ENCODE peak calls at places on chromosomes 5 and 9, in seven cellular contexts. C is B cell; Z is activated CD4-positive, alpha-beta T cell treated with anti-CD3 and anti-CD28 coated beads, Interleukin-2, amount 50 U/mL, for 1 hour; Q is aorta; W is dorsolateral prefrontal cortex; N is posterior cingulate gyrus; A is activated T-helper 2 cell treated with anti-CD3 and anti-CD28 coated beads, Interferon-gamma antibody, Interleukin-2, Interleukin-4, amounts not matched to agents 10 μg/mL and 5 μg/mL and 100 μg/mL, durations not matched to agents 14 hours and 24 hours and 36 hours. X is an unnamed sample.

GRCh38 chr9:125538092-125538473 is 168.9 kb downstream of the MAPKAP1 start:
- DNase-seq in N (no peak), Z (no peak), W (no peak), A (no peak), C (no peak), Q (no peak), X (no peak)

GRCh38 chr5:79785983-79786382 is 96.3 kb downstream of the CMYA5 start:
- DNase-seq in Q (no peak), C (no peak), Z (no peak), A (no peak), N (no peak), W (no peak), X (no peak)

GRCh38 chr9:137055385-137056364 is 1.8 kb upstream of the ENTPD2 start:
- DNase-seq in Z (no peak), N (peak), W (peak), A (no peak), C (no peak), Q (peak), X (peak)

GRCh38 chr9:138067594-138068367 is 190.2 kb downstream of the CACNA1B start:
- DNase-seq in Z (no peak), Q (no peak), C (no peak), W (no peak), N (no peak), A (no peak), X (no peak)

GRCh38 chr5:76363385-76364261 is 39.5 kb upstream of the IQGAP2 start:
- DNase-seq in Q (no peak), C (no peak), A (no peak), N (no peak), Z (no peak), W (no peak), X (no peak)

GRCh38 chr5:172870261-172870806 is 36.3 kb downstream of the ERGIC1 start:
- DNase-seq in W (no peak), N (no peak), Q (peak), Z (no peak), A (no peak), C (no peak), X (no peak)

GRCh38 chr5:1037123-1037670 is 28.6 kb downstream of the NKD2 start:
- DNase-seq in A (no peak), Z (no peak), N (peak), C (no peak), W (no peak), Q (peak), X (no peak)

GRCh38 chr9:123246534-123246933 is 21.9 kb downstream of the STRBP start:
- DNase-seq in Z (no peak), N (no peak), C (no peak), W (no peak), A (no peak), Q (no peak), X (no peak)

GRCh38 chr9:5721279-5722087 is 92.6 kb downstream of the RIC1 start:
- DNase-seq in W (no peak), A (no peak), Z (no peak), N (no peak), C (no peak), Q (no peak), X (no peak)

GRCh38 chr9:134221273-134222017 is 57.1 kb upstream of the RNU6ATAC start:
- DNase-seq in C (no peak), N (no peak), Z (no peak), Q (peak), W (no peak), A (no peak), X (no peak)

GRCh38 chr5:3218096-3218495 is 377.5 kb upstream of the IRX1 start:
- DNase-seq in Z (no peak), A (no peak), N (no peak), C (no peak), Q (no peak), W (no peak), X (no peak)

GRCh38 chr9:137045294-137046093 is 483 bp downstream of the NPDC1 start:
- DNase-seq in Z (no peak), W (no peak), N (no peak), C (no peak), Q (no peak), A (no peak), X (no peak)

GRCh38 chr5:127088226-127088625 is 14.9 kb upstream of the C5orf63 start:
- DNase-seq in C (no peak), Z (no peak), N (no peak), A (no peak), Q (no peak), W (no peak), X (no peak)